ENCODE peak calls at places on chromosome 18, in eight cellular contexts. One of them, this sample, is unnamed.

GRCh38 chr18:9926977-9927376 is 13.2 kb downstream of the VAPA start:
- DNase-seq in foreskin keratinocyte: no peak
- DNase-seq in CD8-positive, alpha-beta T cell: no peak
- DNase-seq in SJSA1: no peak
- DNase-seq in Karpas-422: no peak
- DNase-seq in tibial artery: no peak
- DNase-seq in tibial nerve: no peak
- DNase-seq in thoracic aorta: no peak
- DNase-seq in this sample: no peak

GRCh38 chr18:8477615-8478014 is 131.6 kb upstream of the RAB12 start:
- DNase-seq in foreskin keratinocyte: no peak
- DNase-seq in CD8-positive, alpha-beta T cell: no peak
- DNase-seq in SJSA1: peak
- DNase-seq in Karpas-422: no peak
- DNase-seq in tibial artery: no peak
- DNase-seq in tibial nerve: no peak
- DNase-seq in thoracic aorta: no peak
- DNase-seq in this sample: no peak

GRCh38 chr18:53458266-53458665 is 766.2 kb downstream of the MBD2 start:
- DNase-seq in foreskin keratinocyte: no peak
- DNase-seq in CD8-positive, alpha-beta T cell: no peak
- DNase-seq in SJSA1: no peak
- DNase-seq in Karpas-422: no peak
- DNase-seq in tibial artery: no peak
- DNase-seq in tibial nerve: no peak
- DNase-seq in thoracic aorta: no peak
- DNase-seq in this sample: no peak

GRCh38 chr18:10329116-10329515 is 125.3 kb upstream of the APCDD1 start:
- DNase-seq in foreskin keratinocyte: no peak
- DNase-seq in CD8-positive, alpha-beta T cell: no peak
- DNase-seq in SJSA1: no peak
- DNase-seq in Karpas-422: no peak
- DNase-seq in tibial artery: no peak
- DNase-seq in tibial nerve: no peak
- DNase-seq in thoracic aorta: no peak
- DNase-seq in this sample: no peak

GRCh38 chr18:69755041-69755440 is 192.6 kb downstream of the CD226 start:
- DNase-seq in foreskin keratinocyte: no peak
- DNase-seq in CD8-positive, alpha-beta T cell: no peak
- DNase-seq in SJSA1: no peak
- DNase-seq in Karpas-422: no peak
- DNase-seq in tibial artery: no peak
- DNase-seq in tibial nerve: no peak
- DNase-seq in thoracic aorta: no peak
- DNase-seq in this sample: no peak

GRCh38 chr18:7065736-7066135 is 51.9 kb downstream of the LAMA1 start:
- DNase-seq in foreskin keratinocyte: no peak
- DNase-seq in CD8-positive, alpha-beta T cell: no peak
- DNase-seq in SJSA1: no peak
- DNase-seq in Karpas-422: no peak
- DNase-seq in tibial artery: no peak
- DNase-seq in tibial nerve: no peak
- DNase-seq in thoracic aorta: no peak
- DNase-seq in this sample: no peak

GRCh38 chr18:11387880-11388279 is 221.5 kb upstream of the SLC35G4 start:
- DNase-seq in foreskin keratinocyte: no peak
- DNase-seq in CD8-positive, alpha-beta T cell: no peak
- DNase-seq in SJSA1: peak
- DNase-seq in Karpas-422: peak
- DNase-seq in tibial artery: peak
- DNase-seq in tibial nerve: no peak
- DNase-seq in thoracic aorta: peak
- DNase-seq in this sample: no peak

GRCh38 chr18:48829443-48830149 is 121.2 kb downstream of the SMAD7 start:
- DNase-seq in foreskin keratinocyte: no peak
- DNase-seq in CD8-positive, alpha-beta T cell: no peak
- DNase-seq in SJSA1: peak
- DNase-seq in Karpas-422: no peak
- DNase-seq in tibial artery: peak
- DNase-seq in tibial nerve: no peak
- DNase-seq in thoracic aorta: no peak
- DNase-seq in this sample: no peak

GRCh38 chr18:13464432-13465125 is 246.0 kb downstream of the LDLRAD4 start:
- DNase-seq in foreskin keratinocyte: no peak
- DNase-seq in CD8-positive, alpha-beta T cell: peak
- DNase-seq in SJSA1: no peak
- DNase-seq in Karpas-422: peak
- DNase-seq in tibial artery: peak
- DNase-seq in tibial nerve: no peak
- DNase-seq in thoracic aorta: no peak
- DNase-seq in this sample: no peak

GRCh38 chr18:57940166-57940565 is 103.9 kb upstream of the NEDD4L start:
- DNase-seq in foreskin keratinocyte: no peak
- DNase-seq in CD8-positive, alpha-beta T cell: no peak
- DNase-seq in SJSA1: no peak
- DNase-seq in Karpas-422: no peak
- DNase-seq in tibial artery: no peak
- DNase-seq in tibial nerve: no peak
- DNase-seq in thoracic aorta: no peak
- DNase-seq in this sample: no peak

GRCh38 chr18:9549405-9549804 is 65.0 kb downstream of the PPP4R1 start:
- DNase-seq in foreskin keratinocyte: no peak
- DNase-seq in CD8-positive, alpha-beta T cell: no peak
- DNase-seq in SJSA1: no peak
- DNase-seq in Karpas-422: no peak
- DNase-seq in tibial artery: no peak
- DNase-seq in tibial nerve: no peak
- DNase-seq in thoracic aorta: no peak
- DNase-seq in this sample: no peak

GRCh38 chr18:48802543-48803428 is 148.0 kb downstream of the SMAD7 start:
- DNase-seq in foreskin keratinocyte: no peak
- DNase-seq in CD8-positive, alpha-beta T cell: no peak
- DNase-seq in SJSA1: peak
- DNase-seq in Karpas-422: no peak
- DNase-seq in tibial artery: peak
- DNase-seq in tibial nerve: no peak
- DNase-seq in thoracic aorta: no peak
- DNase-seq in this sample: no peak

GRCh38 chr18:13288509-13289138 is 70.1 kb downstream of the LDLRAD4 start:
- DNase-seq in foreskin keratinocyte: no peak
- DNase-seq in CD8-positive, alpha-beta T cell: no peak
- DNase-seq in SJSA1: no peak
- DNase-seq in Karpas-422: no peak
- DNase-seq in tibial artery: no peak
- DNase-seq in tibial nerve: no peak
- DNase-seq in thoracic aorta: no peak
- DNase-seq in this sample: no peak

GRCh38 chr18:45416168-45416567 is 199.1 kb upstream of the SLC14A2 start:
- DNase-seq in foreskin keratinocyte: no peak
- DNase-seq in CD8-positive, alpha-beta T cell: no peak
- DNase-seq in SJSA1: no peak
- DNase-seq in Karpas-422: peak
- DNase-seq in tibial artery: no peak
- DNase-seq in tibial nerve: no peak
- DNase-seq in thoracic aorta: no peak
- DNase-seq in this sample: peak

GRCh38 chr18:63788447-63789096 is 13.4 kb downstream of the SERPINB7 start:
- DNase-seq in foreskin keratinocyte: peak
- DNase-seq in CD8-positive, alpha-beta T cell: peak
- DNase-seq in SJSA1: peak
- DNase-seq in Karpas-422: no peak
- DNase-seq in tibial artery: no peak
- DNase-seq in tibial nerve: no peak
- DNase-seq in thoracic aorta: no peak
- DNase-seq in this sample: no peak

GRCh38 chr18:27404855-27405254 is 219.7 kb upstream of the CHST9 start:
- DNase-seq in foreskin keratinocyte: no peak
- DNase-seq in CD8-positive, alpha-beta T cell: no peak
- DNase-seq in SJSA1: no peak
- DNase-seq in Karpas-422: no peak
- DNase-seq in tibial artery: no peak
- DNase-seq in tibial nerve: no peak
- DNase-seq in thoracic aorta: no peak
- DNase-seq in this sample: no peak

GRCh38 chr18:61616111-61616610 is 276.6 kb downstream of the RNF152 start:
- DNase-seq in foreskin keratinocyte: no peak
- DNase-seq in CD8-positive, alpha-beta T cell: no peak
- DNase-seq in SJSA1: no peak
- DNase-seq in Karpas-422: no peak
- DNase-seq in tibial artery: no peak
- DNase-seq in tibial nerve: no peak
- DNase-seq in thoracic aorta: no peak
- DNase-seq in this sample: no peak

GRCh38 chr18:27717816-27718215 is 459.1 kb downstream of the CDH2 start:
- DNase-seq in foreskin keratinocyte: no peak
- DNase-seq in CD8-positive, alpha-beta T cell: no peak
- DNase-seq in SJSA1: no peak
- DNase-seq in Karpas-422: no peak
- DNase-seq in tibial artery: no peak
- DNase-seq in tibial nerve: no peak
- DNase-seq in thoracic aorta: no peak
- DNase-seq in this sample: no peak

GRCh38 chr18:6776193-6776592 is 46.7 kb downstream of the ARHGAP28 start:
- DNase-seq in foreskin keratinocyte: no peak
- DNase-seq in CD8-positive, alpha-beta T cell: no peak
- DNase-seq in SJSA1: no peak
- DNase-seq in Karpas-422: no peak
- DNase-seq in tibial artery: no peak
- DNase-seq in tibial nerve: no peak
- DNase-seq in thoracic aorta: no peak
- DNase-seq in this sample: no peak

GRCh38 chr18:24503182-24503581 is 42.7 kb downstream of the HRH4 start:
- DNase-seq in foreskin keratinocyte: no peak
- DNase-seq in CD8-positive, alpha-beta T cell: no peak
- DNase-seq in SJSA1: no peak
- DNase-seq in Karpas-422: no peak
- DNase-seq in tibial artery: no peak
- DNase-seq in tibial nerve: no peak
- DNase-seq in thoracic aorta: no peak
- DNase-seq in this sample: no peak

GRCh38 chr18:24504401-24504800 is 44.0 kb downstream of the HRH4 start:
- DNase-seq in foreskin keratinocyte: peak
- DNase-seq in CD8-positive, alpha-beta T cell: no peak
- DNase-seq in SJSA1: no peak
- DNase-seq in Karpas-422: no peak
- DNase-seq in tibial artery: no peak
- DNase-seq in tibial nerve: no peak
- DNase-seq in thoracic aorta: no peak
- DNase-seq in this sample: no peak

GRCh38 chr18:24502621-24503020 is 42.2 kb downstream of the HRH4 start:
- DNase-seq in foreskin keratinocyte: no peak
- DNase-seq in CD8-positive, alpha-beta T cell: no peak
- DNase-seq in SJSA1: no peak
- DNase-seq in Karpas-422: no peak
- DNase-seq in tibial artery: no peak
- DNase-seq in tibial nerve: no peak
- DNase-seq in thoracic aorta: no peak
- DNase-seq in this sample: no peak

GRCh38 chr18:24509435-24509834 is 49.0 kb downstream of the HRH4 start:
- DNase-seq in foreskin keratinocyte: no peak
- DNase-seq in CD8-positive, alpha-beta T cell: no peak
- DNase-seq in SJSA1: no peak
- DNase-seq in Karpas-422: no peak
- DNase-seq in tibial artery: no peak
- DNase-seq in tibial nerve: no peak
- DNase-seq in thoracic aorta: no peak
- DNase-seq in this sample: no peak

GRCh38 chr18:24506175-24506574 is 45.7 kb downstream of the HRH4 start:
- DNase-seq in foreskin keratinocyte: no peak
- DNase-seq in CD8-positive, alpha-beta T cell: no peak
- DNase-seq in SJSA1: no peak
- DNase-seq in Karpas-422: no peak
- DNase-seq in tibial artery: no peak
- DNase-seq in tibial nerve: no peak
- DNase-seq in thoracic aorta: no peak
- DNase-seq in this sample: no peak
- H3K27ac ChIP-seq in foreskin keratinocyte: no peak
- H3K27ac ChIP-seq in CD8-positive, alpha-beta T cell: no peak
- H3K27ac ChIP-seq in SJSA1: no peak
- H3K27ac ChIP-seq in Karpas-422: no peak
- H3K27ac ChIP-seq in tibial artery: no peak
- H3K27ac ChIP-seq in tibial nerve: no peak
- H3K27ac ChIP-seq in thoracic aorta: no peak
- H3K27ac ChIP-seq in this sample: no peak

GRCh38 chr18:22094375-22094767 is 75.0 kb upstream of the GATA6 start:
- DNase-seq in foreskin keratinocyte: no peak
- DNase-seq in CD8-positive, alpha-beta T cell: no peak
- DNase-seq in SJSA1: no peak
- DNase-seq in Karpas-422: no peak
- DNase-seq in tibial artery: no peak
- DNase-seq in tibial nerve: no peak
- DNase-seq in thoracic aorta: no peak
- DNase-seq in this sample: no peak
- H3K27ac ChIP-seq in foreskin keratinocyte: no peak
- H3K27ac ChIP-seq in CD8-positive, alpha-beta T cell: no peak
- H3K27ac ChIP-seq in SJSA1: no peak
- H3K27ac ChIP-seq in Karpas-422: no peak
- H3K27ac ChIP-seq in tibial artery: no peak
- H3K27ac ChIP-seq in tibial nerve: no peak
- H3K27ac ChIP-seq in thoracic aorta: no peak
- H3K27ac ChIP-seq in this sample: no peak

GRCh38 chr18:62757399-62758010 is 42.2 kb downstream of the PHLPP1 start:
- DNase-seq in foreskin keratinocyte: no peak
- DNase-seq in CD8-positive, alpha-beta T cell: no peak
- DNase-seq in SJSA1: no peak
- DNase-seq in Karpas-422: no peak
- DNase-seq in tibial artery: no peak
- DNase-seq in tibial nerve: no peak
- DNase-seq in thoracic aorta: no peak
- DNase-seq in this sample: no peak

GRCh38 chr18:62755946-62756345 is 40.6 kb downstream of the PHLPP1 start:
- DNase-seq in foreskin keratinocyte: no peak
- DNase-seq in CD8-positive, alpha-beta T cell: no peak
- DNase-seq in SJSA1: no peak
- DNase-seq in Karpas-422: no peak
- DNase-seq in tibial artery: no peak
- DNase-seq in tibial nerve: no peak
- DNase-seq in thoracic aorta: no peak
- DNase-seq in this sample: no peak

GRCh38 chr18:62759704-62760402 is 44.5 kb downstream of the PHLPP1 start:
- DNase-seq in foreskin keratinocyte: peak
- DNase-seq in CD8-positive, alpha-beta T cell: no peak
- DNase-seq in SJSA1: no peak
- DNase-seq in Karpas-422: no peak
- DNase-seq in tibial artery: no peak
- DNase-seq in tibial nerve: no peak
- DNase-seq in thoracic aorta: no peak
- DNase-seq in this sample: no peak

GRCh38 chr18:62760403-62760734 is 45.0 kb downstream of the PHLPP1 start:
- DNase-seq in foreskin keratinocyte: no peak
- DNase-seq in CD8-positive, alpha-beta T cell: no peak
- DNase-seq in SJSA1: no peak
- DNase-seq in Karpas-422: no peak
- DNase-seq in tibial artery: no peak
- DNase-seq in tibial nerve: no peak
- DNase-seq in thoracic aorta: no peak
- DNase-seq in this sample: no peak

GRCh38 chr18:62758591-62758990 is 43.2 kb downstream of the PHLPP1 start:
- DNase-seq in foreskin keratinocyte: no peak
- DNase-seq in CD8-positive, alpha-beta T cell: no peak
- DNase-seq in SJSA1: no peak
- DNase-seq in Karpas-422: no peak
- DNase-seq in tibial artery: no peak
- DNase-seq in tibial nerve: no peak
- DNase-seq in thoracic aorta: no peak
- DNase-seq in this sample: no peak
- H3K27ac ChIP-seq in foreskin keratinocyte: peak
- H3K27ac ChIP-seq in CD8-positive, alpha-beta T cell: no peak
- H3K27ac ChIP-seq in SJSA1: no peak
- H3K27ac ChIP-seq in Karpas-422: no peak
- H3K27ac ChIP-seq in tibial artery: no peak
- H3K27ac ChIP-seq in tibial nerve: no peak
- H3K27ac ChIP-seq in thoracic aorta: no peak
- H3K27ac ChIP-seq in this sample: no peak

GRCh38 chr18:75249672-75250470 is 39.3 kb downstream of the TSHZ1 start:
- DNase-seq in foreskin keratinocyte: no peak
- DNase-seq in CD8-positive, alpha-beta T cell: no peak
- DNase-seq in SJSA1: no peak
- DNase-seq in Karpas-422: peak
- DNase-seq in tibial artery: no peak
- DNase-seq in tibial nerve: no peak
- DNase-seq in thoracic aorta: no peak
- DNase-seq in this sample: no peak
- H3K27ac ChIP-seq in foreskin keratinocyte: no peak
- H3K27ac ChIP-seq in CD8-positive, alpha-beta T cell: no peak
- H3K27ac ChIP-seq in SJSA1: no peak
- H3K27ac ChIP-seq in Karpas-422: no peak
- H3K27ac ChIP-seq in tibial artery: no peak
- H3K27ac ChIP-seq in tibial nerve: peak
- H3K27ac ChIP-seq in thoracic aorta: no peak
- H3K27ac ChIP-seq in this sample: no peak

This sample was measured in prostate gland.